ENCODE peak calls at places on chromosome 13, in four cellular contexts. F, J, R and S are unnamed samples.
A peak's percentile ranks its signal among the peaks of the same experiment; 100 is the strongest.

GRCh38 chr13:32403108-32403507 is 24.8 kb downstream of the N4BP2L1 start:
- DNase-seq in F (no peak), J (no peak), R (no peak), S (no peak)

GRCh38 chr13:72620874-72621273 is 106.6 kb downstream of the MZT1 start:
- DNase-seq in F (no peak), J (no peak), R (no peak), S (no peak)

GRCh38 chr13:112956516-112957294 is 12.3 kb upstream of the MCF2L start:
- DNase-seq in F (no peak), J (no peak), R (peak; percentile 77), S (no peak)

GRCh38 chr13:97212540-97213146 is 9.5 kb upstream of the MBNL2 start:
- DNase-seq in F (peak; percentile 32), J (no peak), R (no peak), S (peak; percentile 40)

GRCh38 chr13:28717170-28717569 is 1.6 kb downstream of the SLC46A3 start:
- DNase-seq in F (no peak), J (no peak), R (no peak), S (no peak)

GRCh38 chr13:23921451-23921888 is 24.2 kb upstream of the C1QTNF9B start:
- DNase-seq in F (no peak), J (no peak), R (peak; percentile 18), S (peak; percentile 12)

GRCh38 chr13:33351324-33351723 is 65.8 kb upstream of the STARD13 start:
- DNase-seq in F (no peak), J (no peak), R (no peak), S (no peak)

GRCh38 chr13:98813993-98814392 is 61.5 kb upstream of the SLC15A1 start:
- DNase-seq in F (no peak), J (no peak), R (no peak), S (no peak)

GRCh38 chr13:38582133-38582532 is 104.7 kb upstream of the FREM2 start:
- DNase-seq in F (peak; percentile 2), J (no peak), R (peak; percentile 47), S (peak; percentile 15)

GRCh38 chr13:24221007-24221406 is 60.5 kb downstream of the SPATA13 start:
- DNase-seq in F (peak; percentile 10), J (no peak), R (peak; percentile 84), S (peak; percentile 3)

GRCh38 chr13:110944968-110945952 is 30.4 kb upstream of the ANKRD10 start:
- DNase-seq in F (no peak), J (no peak), R (no peak), S (no peak)
- TF ChIP-seq POLR2AphosphoS2 in F (no peak), J (no peak), R (no peak), S (no peak)

GRCh38 chr13:34469212-34469983 is 472.7 kb upstream of the NBEA start:
- DNase-seq in F (no peak), J (no peak), R (no peak), S (no peak)
- TF ChIP-seq POLR2AphosphoS2 in F (no peak), J (no peak), R (no peak), S (no peak)

GRCh38 chr13:90414691-90415596 is 932.5 kb upstream of the MIR17HG start:
- DNase-seq in F (peak; percentile 18), J (no peak), R (no peak), S (no peak)
- TF ChIP-seq POLR2AphosphoS2 in F (no peak), J (no peak), R (no peak), S (no peak)

DNA sequence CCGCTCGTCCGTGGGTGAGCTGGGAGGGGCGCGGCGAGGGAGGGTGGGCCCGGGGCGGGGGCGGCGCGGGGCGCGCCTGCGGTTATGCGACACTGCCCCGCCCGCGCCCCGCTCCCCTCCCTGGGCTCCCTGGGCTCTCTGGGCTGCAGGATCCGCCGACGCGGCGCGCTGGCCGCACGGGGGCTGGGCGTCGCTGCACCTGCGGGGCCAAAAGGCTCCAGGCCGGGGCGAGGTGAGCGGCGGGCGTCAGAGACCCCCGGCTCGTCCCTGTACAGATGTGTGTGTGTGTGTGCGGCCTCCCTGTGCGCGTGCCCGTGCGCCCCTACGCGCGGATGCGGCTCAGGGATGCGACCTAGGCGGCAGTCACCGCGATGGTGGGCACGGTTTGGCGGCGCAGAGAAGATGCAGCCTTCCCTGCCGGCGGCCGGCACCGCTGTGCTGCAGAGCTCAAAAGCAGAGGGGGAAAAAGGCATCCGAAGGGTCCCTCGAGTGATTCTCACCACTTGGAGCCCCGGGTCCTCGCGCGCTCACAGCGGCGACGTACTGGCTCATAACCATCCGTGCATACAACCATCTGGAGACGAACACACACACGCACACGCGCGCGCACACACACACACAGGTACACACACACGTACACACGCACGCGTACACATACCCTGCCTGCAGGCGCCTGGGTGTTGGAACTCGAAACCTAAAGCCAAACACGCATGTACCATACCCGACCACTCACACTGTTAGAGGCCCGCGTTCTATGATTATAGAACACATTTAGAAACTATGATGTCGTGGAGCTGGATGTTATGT is 704 bp downstream of the ATP8A2 start:
- DNase-seq in F (no peak), J (no peak), R (no peak), S (no peak)
- TF ChIP-seq POLR2AphosphoS2 in F (no peak), J (no peak), R (no peak), S (no peak)

DNA sequence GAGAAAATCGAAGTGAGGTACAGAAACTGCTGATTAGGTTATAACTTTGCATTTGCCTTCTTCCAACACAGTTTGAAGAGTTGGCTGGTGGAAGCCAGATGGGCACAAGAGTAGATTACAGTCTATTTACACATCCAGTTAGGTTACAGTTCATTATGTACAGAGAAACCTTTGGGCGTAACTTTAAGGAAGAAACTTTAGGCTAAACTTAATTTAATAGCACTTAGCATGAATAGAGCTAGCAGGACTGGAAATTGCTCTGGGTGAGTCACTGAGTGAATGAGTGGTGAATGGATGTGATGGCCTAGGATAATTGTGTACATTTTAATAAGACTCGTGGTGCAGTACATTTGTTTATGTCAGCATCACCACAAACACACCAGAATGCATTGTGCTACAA is 62.9 kb upstream of the KLHL1 start:
- DNase-seq in F (no peak), J (no peak), R (no peak), S (no peak)
- TF ChIP-seq POLR2AphosphoS2 in F (no peak), J (no peak), R (no peak), S (no peak)

DNA sequence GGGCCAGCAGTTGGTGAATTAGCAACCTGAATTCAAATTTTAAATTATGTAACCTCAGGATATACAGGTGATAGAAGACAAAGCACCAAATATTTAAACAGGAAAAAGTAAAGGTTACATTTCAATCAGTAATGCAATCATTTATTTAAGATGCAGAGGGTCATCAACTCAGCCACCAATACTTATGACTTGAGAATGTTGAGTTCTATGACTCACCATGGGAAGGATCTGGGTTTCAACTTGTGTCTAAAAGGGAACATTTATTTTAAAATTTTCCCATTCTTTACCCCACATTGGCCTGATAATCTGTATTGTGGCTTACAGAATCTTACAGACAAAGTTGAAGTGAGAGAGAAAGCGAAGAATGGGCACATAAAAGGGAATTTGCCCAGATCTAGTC is 418.0 kb downstream of the NDFIP2 start:
- DNase-seq in F (no peak), J (no peak), R (no peak), S (no peak)
- TF ChIP-seq POLR2AphosphoS2 in F (no peak), J (no peak), R (no peak), S (no peak)

DNA sequence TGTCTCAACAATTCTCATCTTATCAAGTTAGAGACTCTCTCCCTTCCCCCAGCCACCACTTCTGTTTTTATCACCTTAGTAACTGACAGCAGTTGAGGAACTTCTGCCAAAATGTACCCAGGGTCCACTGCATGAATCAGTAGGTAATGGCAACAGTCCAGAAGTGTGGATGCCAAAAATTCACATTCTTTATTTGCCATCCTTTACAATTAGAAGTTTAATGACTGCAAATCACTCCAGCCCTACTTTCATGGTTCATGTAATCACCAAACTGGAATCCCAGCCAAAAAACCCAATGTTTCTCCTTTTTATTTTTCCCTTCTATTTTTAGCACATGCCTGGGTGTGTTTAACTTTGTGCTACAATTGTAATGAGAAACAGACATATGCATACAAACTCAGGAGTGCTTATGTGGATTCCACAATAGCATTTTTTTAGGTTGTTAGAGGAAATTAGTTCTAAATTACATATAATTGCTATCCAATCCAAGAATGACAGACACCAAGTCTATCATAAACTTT is 243.5 kb downstream of the RGCC start:
- DNase-seq in F (no peak), J (no peak), R (no peak), S (no peak)
- TF ChIP-seq POLR2AphosphoS2 in F (no peak), J (no peak), R (no peak), S (no peak)

DNA sequence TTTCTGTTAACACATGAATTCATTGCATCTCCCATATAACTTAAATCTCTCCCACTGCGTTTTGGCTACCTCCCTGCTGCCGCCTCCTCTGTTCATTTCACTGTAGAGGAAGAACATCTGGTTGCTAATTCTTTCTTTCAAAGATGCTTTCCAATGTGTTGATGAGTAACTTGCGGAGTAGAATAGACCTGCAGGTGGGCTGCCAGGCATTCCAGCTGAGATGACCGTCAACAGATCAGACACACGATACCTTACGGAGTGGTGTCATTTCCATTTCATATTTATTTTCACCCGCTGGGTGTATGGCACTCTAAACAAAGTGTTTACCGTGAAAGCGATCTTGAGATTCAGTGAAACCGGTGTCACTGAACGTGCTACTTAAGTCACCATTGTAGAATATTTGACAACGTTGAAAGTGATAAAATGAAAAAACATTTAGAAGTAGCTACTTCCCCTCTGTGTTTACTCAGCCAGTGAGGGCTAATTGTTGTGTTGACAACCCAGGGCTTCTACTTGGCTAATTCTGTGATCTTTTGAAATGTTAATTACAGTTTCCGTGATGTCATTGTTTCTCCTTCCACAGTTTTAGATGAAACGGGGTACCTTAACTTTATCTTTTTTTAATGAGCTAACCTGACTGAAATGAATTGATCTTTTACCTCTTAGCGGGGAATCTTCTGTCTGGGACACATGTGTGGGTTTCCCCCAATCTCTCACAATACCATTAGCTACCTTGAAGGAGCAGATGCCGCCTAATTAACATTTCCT is 228.5 kb upstream of the ARGLU1 start:
- DNase-seq in F (no peak), J (peak; percentile 9), R (no peak), S (no peak)
- TF ChIP-seq POLR2AphosphoS2 in F (no peak), J (no peak), R (no peak), S (no peak)

GRCh38 chr13:31052478-31052877 is 109.2 kb downstream of the HSPH1 start:
- DNase-seq in F (no peak), J (no peak), R (no peak), S (no peak)

GRCh38 chr13:31051999-31052398 is 109.7 kb downstream of the HSPH1 start:
- DNase-seq in F (no peak), J (no peak), R (no peak), S (no peak)

GRCh38 chr13:31053896-31054295 is 107.8 kb downstream of the HSPH1 start:
- DNase-seq in F (no peak), J (no peak), R (no peak), S (no peak)

GRCh38 chr13:31054632-31055031 is 107.1 kb downstream of the HSPH1 start:
- DNase-seq in F (no peak), J (no peak), R (no peak), S (no peak)

GRCh38 chr13:31053098-31053497 is 108.6 kb downstream of the HSPH1 start:
- DNase-seq in F (no peak), J (no peak), R (no peak), S (no peak)
- TF ChIP-seq POLR2AphosphoS2 in F (no peak), J (no peak), R (no peak), S (no peak)